ENCODE peak calls at places on chromosomes 12 and 14, in ten cellular contexts. One of them, this sample, is unnamed. For H3K9me3, H3K4me1 and H3K36me3, the result is how much of the 10 kb centered on the place peaks cover.

GRCh38 chr12:131151558-131152345 is 198.0 kb downstream of the ADGRD1 start:
- DNase-seq in fibroblast of lung: no peak
- DNase-seq in IMR-90: no peak
- DNase-seq in suprapubic skin: no peak
- DNase-seq in hepatocyte: no peak
- DNase-seq in neural progenitor cell: no peak
- DNase-seq in esophagus muscularis mucosa: no peak
- DNase-seq in left ventricle myocardium inferior: no peak
- DNase-seq in pancreas: no peak
- DNase-seq in left lung: no peak
- DNase-seq in this sample: no peak

GRCh38 chr12:14833952-14834351 is 9.4 kb downstream of the ART4 start:
- DNase-seq in fibroblast of lung: peak
- DNase-seq in IMR-90: peak
- DNase-seq in suprapubic skin: no peak
- DNase-seq in hepatocyte: no peak
- DNase-seq in neural progenitor cell: no peak
- DNase-seq in esophagus muscularis mucosa: no peak
- DNase-seq in left ventricle myocardium inferior: no peak
- DNase-seq in pancreas: no peak
- DNase-seq in left lung: no peak
- DNase-seq in this sample: no peak

GRCh38 chr14:77028384-77029246 is at the start of gene IRF2BPL:
- DNase-seq in fibroblast of lung: peak
- DNase-seq in IMR-90: peak
- DNase-seq in suprapubic skin: peak
- DNase-seq in hepatocyte: peak
- DNase-seq in neural progenitor cell: peak
- DNase-seq in esophagus muscularis mucosa: peak
- DNase-seq in left ventricle myocardium inferior: peak
- DNase-seq in pancreas: peak
- DNase-seq in left lung: peak
- DNase-seq in this sample: peak

GRCh38 chr14:86646688-86647687 is 1117.0 kb downstream of the FLRT2 start:
- DNase-seq in fibroblast of lung: peak
- DNase-seq in IMR-90: peak
- DNase-seq in suprapubic skin: no peak
- DNase-seq in hepatocyte: no peak
- DNase-seq in neural progenitor cell: no peak
- DNase-seq in esophagus muscularis mucosa: no peak
- DNase-seq in left ventricle myocardium inferior: no peak
- DNase-seq in pancreas: no peak
- DNase-seq in left lung: no peak
- DNase-seq in this sample: peak

GRCh38 chr14:50667491-50668007 is 557 bp downstream of the SAV1 start:
- DNase-seq in fibroblast of lung: no peak
- DNase-seq in IMR-90: no peak
- DNase-seq in suprapubic skin: peak
- DNase-seq in hepatocyte: peak
- DNase-seq in neural progenitor cell: no peak
- DNase-seq in esophagus muscularis mucosa: no peak
- DNase-seq in left ventricle myocardium inferior: no peak
- DNase-seq in pancreas: peak
- DNase-seq in left lung: no peak
- DNase-seq in this sample: no peak

GRCh38 chr12:6183689-6184441 is 16.3 kb upstream of the CD9 start:
- DNase-seq in fibroblast of lung: peak
- DNase-seq in IMR-90: peak
- DNase-seq in suprapubic skin: no peak
- DNase-seq in hepatocyte: no peak
- DNase-seq in neural progenitor cell: no peak
- DNase-seq in esophagus muscularis mucosa: no peak
- DNase-seq in left ventricle myocardium inferior: no peak
- DNase-seq in pancreas: no peak
- DNase-seq in left lung: no peak
- DNase-seq in this sample: no peak

GRCh38 chr14:56774503-56774902 is 35.8 kb downstream of the OTX2 start:
- DNase-seq in fibroblast of lung: no peak
- DNase-seq in IMR-90: no peak
- DNase-seq in suprapubic skin: no peak
- DNase-seq in hepatocyte: no peak
- DNase-seq in neural progenitor cell: peak
- DNase-seq in esophagus muscularis mucosa: no peak
- DNase-seq in left ventricle myocardium inferior: no peak
- DNase-seq in pancreas: no peak
- DNase-seq in left lung: no peak
- DNase-seq in this sample: no peak

GRCh38 chr12:42809226-42809625 is 219.7 kb upstream of the PRICKLE1 start:
- DNase-seq in fibroblast of lung: peak
- DNase-seq in IMR-90: peak
- DNase-seq in suprapubic skin: no peak
- DNase-seq in hepatocyte: no peak
- DNase-seq in neural progenitor cell: no peak
- DNase-seq in esophagus muscularis mucosa: no peak
- DNase-seq in left ventricle myocardium inferior: no peak
- DNase-seq in pancreas: no peak
- DNase-seq in left lung: no peak
- DNase-seq in this sample: no peak

GRCh38 chr12:44628180-44628579 is 247.9 kb downstream of the NELL2 start:
- DNase-seq in fibroblast of lung: no peak
- DNase-seq in IMR-90: no peak
- DNase-seq in suprapubic skin: no peak
- DNase-seq in hepatocyte: no peak
- DNase-seq in neural progenitor cell: no peak
- DNase-seq in esophagus muscularis mucosa: no peak
- DNase-seq in left ventricle myocardium inferior: no peak
- DNase-seq in pancreas: no peak
- DNase-seq in left lung: no peak
- DNase-seq in this sample: no peak

GRCh38 chr12:112008918-112009317 is 4.0 kb downstream of the TMEM116 start:
- DNase-seq in fibroblast of lung: no peak
- DNase-seq in IMR-90: no peak
- DNase-seq in suprapubic skin: no peak
- DNase-seq in hepatocyte: no peak
- DNase-seq in neural progenitor cell: no peak
- DNase-seq in esophagus muscularis mucosa: no peak
- DNase-seq in left ventricle myocardium inferior: no peak
- DNase-seq in pancreas: no peak
- DNase-seq in left lung: no peak
- DNase-seq in this sample: no peak

GRCh38 chr12:67534046-67534445 is 114.5 kb upstream of the DYRK2 start:
- DNase-seq in fibroblast of lung: no peak
- DNase-seq in IMR-90: no peak
- DNase-seq in suprapubic skin: no peak
- DNase-seq in hepatocyte: no peak
- DNase-seq in neural progenitor cell: no peak
- DNase-seq in esophagus muscularis mucosa: peak
- DNase-seq in left ventricle myocardium inferior: no peak
- DNase-seq in pancreas: no peak
- DNase-seq in left lung: no peak
- DNase-seq in this sample: no peak

DNA sequence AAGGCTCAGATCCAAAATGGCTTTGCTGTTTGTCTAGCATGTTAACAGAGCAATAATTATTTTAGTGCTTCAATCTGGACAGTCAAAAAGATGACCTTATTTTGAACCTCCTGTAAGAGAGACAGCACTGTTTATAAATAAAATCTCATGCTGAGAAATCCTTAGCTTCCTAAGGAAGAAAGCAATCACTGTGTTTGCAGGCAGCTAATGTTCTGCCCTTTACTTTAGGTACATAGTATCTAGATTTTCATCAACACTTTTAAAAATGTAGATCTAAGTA is 105.3 kb downstream of the PRKD1 start:
- DNase-seq in fibroblast of lung: no peak
- DNase-seq in IMR-90: peak
- DNase-seq in suprapubic skin: no peak
- DNase-seq in hepatocyte: no peak
- DNase-seq in neural progenitor cell: no peak
- DNase-seq in esophagus muscularis mucosa: no peak
- DNase-seq in left ventricle myocardium inferior: no peak
- DNase-seq in pancreas: no peak
- DNase-seq in left lung: no peak
- DNase-seq in this sample: no peak
- H3K9me3 ChIP-seq in fibroblast of lung: under half
- H3K9me3 ChIP-seq in IMR-90: under half
- H3K9me3 ChIP-seq in suprapubic skin: under half
- H3K9me3 ChIP-seq in hepatocyte: under half
- H3K9me3 ChIP-seq in neural progenitor cell: under half
- H3K9me3 ChIP-seq in esophagus muscularis mucosa: under half
- H3K9me3 ChIP-seq in left ventricle myocardium inferior: under half
- H3K9me3 ChIP-seq in pancreas: under half
- H3K9me3 ChIP-seq in left lung: under half
- H3K9me3 ChIP-seq in this sample: under half

DNA sequence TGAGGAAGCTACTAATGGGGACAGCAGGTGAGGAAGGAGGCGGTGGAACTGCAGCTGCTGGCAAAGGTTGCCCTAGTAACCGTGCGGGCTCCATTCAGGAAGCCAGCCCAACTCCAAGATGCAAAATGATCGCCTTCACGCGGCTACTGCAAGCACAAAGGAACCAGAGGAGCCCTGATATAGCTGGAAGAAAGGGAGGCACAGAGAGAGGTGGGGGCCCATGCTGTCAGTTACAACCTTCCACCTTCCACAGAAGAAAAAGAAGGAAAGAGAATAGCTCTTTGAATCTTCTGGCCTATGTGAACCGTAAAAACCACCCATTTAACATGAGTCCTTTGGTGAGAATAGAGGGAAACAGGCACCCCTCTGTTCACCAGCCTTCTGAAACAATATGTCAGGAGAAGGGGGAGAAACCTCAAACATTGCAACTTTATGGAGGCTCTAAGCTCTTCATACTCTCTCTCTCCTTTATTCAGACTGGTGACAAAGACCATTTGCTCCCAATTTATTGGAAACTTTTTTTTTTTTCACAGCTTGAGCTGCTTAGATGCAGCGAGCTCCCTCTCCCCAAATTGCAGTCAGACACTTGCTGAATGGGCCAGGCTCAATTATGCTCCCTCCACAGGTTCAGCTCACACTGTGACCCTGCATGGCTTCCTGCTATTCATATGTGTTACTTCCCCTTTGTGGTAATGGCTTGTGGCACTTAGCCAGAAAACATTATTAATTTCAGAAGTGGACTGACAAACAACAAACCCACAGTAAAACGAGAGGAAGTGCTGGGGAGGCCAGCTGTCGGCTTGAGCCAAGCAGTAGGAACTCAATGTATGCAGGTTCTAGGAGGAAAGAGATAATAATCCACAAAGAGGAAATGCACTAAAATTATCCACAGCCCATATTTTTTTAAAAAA is 6.2 kb downstream of the DUSP6 start:
- DNase-seq in fibroblast of lung: peak
- DNase-seq in IMR-90: peak
- DNase-seq in suprapubic skin: peak
- DNase-seq in hepatocyte: no peak
- DNase-seq in neural progenitor cell: peak
- DNase-seq in esophagus muscularis mucosa: no peak
- DNase-seq in left ventricle myocardium inferior: peak
- DNase-seq in pancreas: peak
- DNase-seq in left lung: peak
- DNase-seq in this sample: peak
- H3K4me1 ChIP-seq in fibroblast of lung: under half
- H3K4me1 ChIP-seq in IMR-90: under half
- H3K4me1 ChIP-seq in suprapubic skin: half or more
- H3K4me1 ChIP-seq in hepatocyte: under half
- H3K4me1 ChIP-seq in neural progenitor cell: half or more
- H3K4me1 ChIP-seq in esophagus muscularis mucosa: half or more
- H3K4me1 ChIP-seq in left ventricle myocardium inferior: half or more
- H3K4me1 ChIP-seq in pancreas: half or more
- H3K4me1 ChIP-seq in left lung: under half
- H3K4me1 ChIP-seq in this sample: under half

GRCh38 chr12:88037770-88038169 is 8.6 kb upstream of the C12orf50 start:
- DNase-seq in fibroblast of lung: no peak
- DNase-seq in IMR-90: no peak
- DNase-seq in suprapubic skin: no peak
- DNase-seq in hepatocyte: no peak
- DNase-seq in neural progenitor cell: no peak
- DNase-seq in esophagus muscularis mucosa: no peak
- DNase-seq in left ventricle myocardium inferior: no peak
- DNase-seq in pancreas: no peak
- DNase-seq in left lung: no peak
- DNase-seq in this sample: no peak
- H3K36me3 ChIP-seq in fibroblast of lung: under half
- H3K36me3 ChIP-seq in IMR-90: under half
- H3K36me3 ChIP-seq in suprapubic skin: under half
- H3K36me3 ChIP-seq in hepatocyte: under half
- H3K36me3 ChIP-seq in neural progenitor cell: under half
- H3K36me3 ChIP-seq in esophagus muscularis mucosa: under half
- H3K36me3 ChIP-seq in left ventricle myocardium inferior: under half
- H3K36me3 ChIP-seq in pancreas: under half
- H3K36me3 ChIP-seq in left lung: under half
- H3K36me3 ChIP-seq in this sample: under half

GRCh38 chr14:20732477-20732876 is 13.2 kb upstream of the EDDM3A start:
- DNase-seq in fibroblast of lung: no peak
- DNase-seq in IMR-90: no peak
- DNase-seq in suprapubic skin: no peak
- DNase-seq in hepatocyte: no peak
- DNase-seq in neural progenitor cell: no peak
- DNase-seq in esophagus muscularis mucosa: no peak
- DNase-seq in left ventricle myocardium inferior: no peak
- DNase-seq in pancreas: no peak
- DNase-seq in left lung: no peak
- DNase-seq in this sample: no peak

GRCh38 chr14:20734079-20734806 is 11.4 kb upstream of the EDDM3A start:
- DNase-seq in fibroblast of lung: no peak
- DNase-seq in IMR-90: no peak
- DNase-seq in suprapubic skin: no peak
- DNase-seq in hepatocyte: no peak
- DNase-seq in neural progenitor cell: no peak
- DNase-seq in esophagus muscularis mucosa: no peak
- DNase-seq in left ventricle myocardium inferior: no peak
- DNase-seq in pancreas: no peak
- DNase-seq in left lung: no peak
- DNase-seq in this sample: no peak

GRCh38 chr14:20730921-20731320 is 14.8 kb upstream of the EDDM3A start:
- DNase-seq in fibroblast of lung: no peak
- DNase-seq in IMR-90: no peak
- DNase-seq in suprapubic skin: no peak
- DNase-seq in hepatocyte: no peak
- DNase-seq in neural progenitor cell: no peak
- DNase-seq in esophagus muscularis mucosa: no peak
- DNase-seq in left ventricle myocardium inferior: no peak
- DNase-seq in pancreas: no peak
- DNase-seq in left lung: no peak
- DNase-seq in this sample: no peak

DNA sequence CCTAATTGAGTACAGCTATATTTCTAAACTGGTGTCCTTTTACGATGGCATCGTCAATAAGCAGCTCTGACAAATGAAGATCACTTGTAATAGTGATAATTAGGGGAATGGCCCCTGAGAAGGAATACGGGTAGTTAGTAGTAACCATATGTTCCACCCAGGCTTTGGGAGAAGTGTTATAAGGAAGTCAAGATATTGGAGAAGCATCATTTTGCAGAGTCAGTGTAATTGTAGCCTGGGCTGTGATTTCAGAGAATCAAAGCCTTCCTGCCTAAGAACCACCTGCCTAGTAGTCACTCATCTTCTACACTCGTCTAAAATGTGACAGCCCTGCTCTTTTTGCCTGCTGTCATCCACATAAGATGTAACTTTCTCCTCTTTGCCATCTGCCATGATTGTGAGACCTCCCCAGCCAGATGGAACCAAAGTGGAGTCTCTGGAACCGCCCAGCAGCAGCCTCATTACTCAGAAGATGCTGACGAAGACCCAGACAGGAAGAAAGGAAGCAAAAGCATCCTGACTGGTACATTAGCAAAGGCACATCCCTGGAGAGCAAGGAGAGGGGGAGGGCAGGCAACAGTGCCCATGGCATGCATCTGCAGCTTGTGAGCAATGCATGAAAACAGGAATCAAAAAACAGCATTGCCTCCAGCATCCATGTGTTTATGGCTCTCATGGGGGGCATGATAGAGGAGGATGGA is 12.6 kb upstream of the EDDM3A start:
- DNase-seq in fibroblast of lung: no peak
- DNase-seq in IMR-90: no peak
- DNase-seq in suprapubic skin: no peak
- DNase-seq in hepatocyte: no peak
- DNase-seq in neural progenitor cell: no peak
- DNase-seq in esophagus muscularis mucosa: no peak
- DNase-seq in left ventricle myocardium inferior: no peak
- DNase-seq in pancreas: no peak
- DNase-seq in left lung: no peak
- DNase-seq in this sample: no peak
- H3K9me3 ChIP-seq in fibroblast of lung: under half
- H3K9me3 ChIP-seq in IMR-90: under half
- H3K9me3 ChIP-seq in suprapubic skin: under half
- H3K9me3 ChIP-seq in hepatocyte: under half
- H3K9me3 ChIP-seq in neural progenitor cell: under half
- H3K9me3 ChIP-seq in esophagus muscularis mucosa: under half
- H3K9me3 ChIP-seq in left ventricle myocardium inferior: under half
- H3K9me3 ChIP-seq in pancreas: under half
- H3K9me3 ChIP-seq in left lung: under half
- H3K9me3 ChIP-seq in this sample: under half

This sample was measured in SJCRH30.